ENCODE peak calls at places on chromosomes 13 and 19, in nine cellular contexts. R is effector memory CD4-positive, alpha-beta T cell; G is tibial artery; I is pancreas; J is MM.1S; B is endothelial cell of umbilical vein; P is heart left ventricle; D is Peyer's patch; H is GM23338. Z is an unnamed sample.
A peak's percentile ranks its signal among the peaks of the same experiment; 100 is the strongest.

GRCh38 chr19:28793391-28794168 is 419.4 kb downstream of the UQCRFS1 start:
- DNase-seq in G (no peak), J (no peak), H (peak; percentile 68), R (no peak), P (peak; percentile 26), I (no peak), B (no peak), D (no peak), Z (no peak)

GRCh38 chr13:112994781-112995355 is 25.9 kb downstream of the MCF2L start:
- DNase-seq in J (no peak), G (no peak), R (no peak), I (no peak), P (no peak), H (no peak), B (no peak), D (no peak), Z (no peak)

GRCh38 chr19:48618916-48619691 is at the start of the genes RPL18 and SPHK2:
- DNase-seq in J (peak; percentile 99), I (peak; percentile 98), D (peak; percentile 99), H (peak; percentile 98), G (peak; percentile 98), R (peak; percentile 90), P (peak; percentile 99), B (peak; percentile 100), Z (peak; percentile 99)

GRCh38 chr19:9700229-9700981 is 25.5 kb upstream of the ZNF562 start:
- DNase-seq in G (no peak), B (no peak), I (no peak), P (no peak), D (no peak), H (no peak), J (no peak), R (no peak), Z (no peak)

GRCh38 chr19:6091771-6092291 is 18.5 kb downstream of the RFX2 start:
- DNase-seq in G (no peak), D (no peak), H (no peak), R (no peak), I (no peak), J (no peak), P (no peak), B (no peak), Z (no peak)

GRCh38 chr19:1748115-1748702 is 5.1 kb upstream of the ONECUT3 start:
- DNase-seq in G (no peak), H (peak; percentile 74), B (no peak), J (no peak), D (peak; percentile 68), R (no peak), P (no peak), I (no peak), Z (no peak)

GRCh38 chr19:12783849-12784393 is 7.4 kb upstream of the JUNB start:
- DNase-seq in B (no peak), H (no peak), J (no peak), D (peak; percentile 75), R (no peak), G (no peak), I (no peak), P (peak; percentile 87), Z (peak; percentile 37)

GRCh38 chr13:52804202-52804641 is 44.2 kb downstream of the PCDH8 start:
- DNase-seq in I (no peak), H (no peak), G (no peak), P (no peak), R (no peak), D (no peak), B (no peak), J (no peak), Z (peak; percentile 74)

GRCh38 chr13:97189943-97190342 is 32.2 kb upstream of the MBNL2 start:
- DNase-seq in P (no peak), D (no peak), H (no peak), G (no peak), R (no peak), I (no peak), B (no peak), J (no peak), Z (no peak)

GRCh38 chr19:43624933-43625332 is 5.5 kb upstream of the ZNF428 start:
- DNase-seq in J (peak; percentile 78), D (peak; percentile 91), B (no peak), R (peak; percentile 73), H (peak; percentile 97), P (no peak), I (peak; percentile 35), G (peak; percentile 26), Z (no peak)

GRCh38 chr19:14159059-14159458 is 22.7 kb upstream of the ASF1B start:
- DNase-seq in J (no peak), R (no peak), I (no peak), D (no peak), B (no peak), P (no peak), H (no peak), G (no peak), Z (no peak)

GRCh38 chr19:50695251-50696064 is 24.1 kb downstream of the SHANK1 start:
- DNase-seq in D (no peak), H (peak; percentile 69), J (no peak), B (no peak), R (no peak), G (no peak), I (no peak), P (no peak), Z (no peak)

GRCh38 chr13:50617134-50617721 is 226.3 kb downstream of the DLEU7 start:
- DNase-seq in P (no peak), G (no peak), R (no peak), J (no peak), B (peak; percentile 92), H (no peak), I (no peak), D (no peak), Z (no peak)

GRCh38 chr13:44382635-44383145 is 9.1 kb downstream of the SERP2 start:
- DNase-seq in I (no peak), J (no peak), R (no peak), G (no peak), B (no peak), P (peak; percentile 54), H (no peak), D (no peak), Z (no peak)

GRCh38 chr13:41465215-41465907 is 8.0 kb downstream of the RGCC start:
- DNase-seq in I (no peak), G (peak; percentile 64), B (peak; percentile 96), R (peak; percentile 88), J (peak; percentile 10), H (no peak), P (peak; percentile 72), D (peak; percentile 95), Z (no peak)

GRCh38 chr19:46753420-46754155 is 7.3 kb upstream of the STRN4 start:
- DNase-seq in I (peak; percentile 66), R (peak; percentile 50), J (peak; percentile 79), G (peak; percentile 46), P (no peak), H (peak; percentile 87), D (peak; percentile 82), B (peak; percentile 41), Z (peak; percentile 47)

GRCh38 chr13:38979891-38980627 is 10.6 kb downstream of the STOML3 start:
- DNase-seq in I (no peak), B (no peak), G (no peak), P (peak; percentile 59), R (no peak), D (no peak), J (no peak), H (peak; percentile 9), Z (peak; percentile 80)

GRCh38 chr13:82002693-82003092 is 1661.8 kb upstream of the SPRY2 start:
- DNase-seq in I (no peak), D (no peak), R (no peak), H (no peak), G (no peak), J (no peak), B (peak; percentile 43), P (no peak), Z (no peak)

GRCh38 chr13:74406439-74406838 is 272.2 kb upstream of the KLF12 start:
- DNase-seq in D (no peak), G (no peak), R (no peak), I (no peak), J (no peak), B (no peak), H (no peak), P (no peak), Z (no peak)

GRCh38 chr13:45623516-45624090 is 8.1 kb upstream of the ERICH6B start:
- DNase-seq in J (no peak), P (no peak), I (no peak), G (no peak), B (peak; percentile 31), R (no peak), H (peak; percentile 48), D (no peak), Z (peak; percentile 32)

GRCh38 chr13:45630791-45631190 is 15.3 kb upstream of the ERICH6B start:
- DNase-seq in H (no peak), I (no peak), G (no peak), P (no peak), B (no peak), J (no peak), R (no peak), D (no peak), Z (no peak)

GRCh38 chr13:45628094-45628493 is 12.6 kb upstream of the ERICH6B start:
- DNase-seq in R (no peak), P (no peak), H (no peak), J (no peak), G (no peak), B (no peak), D (no peak), I (no peak), Z (no peak)

GRCh38 chr13:45627656-45628055 is 12.1 kb upstream of the ERICH6B start:
- DNase-seq in H (no peak), G (no peak), B (no peak), D (no peak), P (no peak), I (no peak), J (no peak), R (no peak), Z (no peak)

GRCh38 chr13:45626731-45627374 is 11.3 kb upstream of the ERICH6B start:
- DNase-seq in H (no peak), R (no peak), D (no peak), J (no peak), I (no peak), P (no peak), G (no peak), B (peak; percentile 14), Z (no peak)
- H3K27me3 ChIP-seq in H (no peaks in the 10 kb centered on the region), R (peaks cover 6% of the 10 kb centered on the region), D (no peaks in the 10 kb centered on the region), J (no peaks in the 10 kb centered on the region), I (no peaks in the 10 kb centered on the region), P (peaks cover 15% of the 10 kb centered on the region), G (peaks cover 8% of the 10 kb centered on the region), B (peaks cover 13% of the 10 kb centered on the region), Z (no peaks in the 10 kb centered on the region)

GRCh38 chr19:55253842-55254624 is 4.8 kb downstream of the PPP6R1 start:
- DNase-seq in D (peak; percentile 90), I (no peak), H (peak; percentile 28), G (no peak), B (peak; percentile 25), R (peak; percentile 63), P (no peak), J (peak; percentile 87), Z (no peak)
- H3K4me1 ChIP-seq in D (peaks cover 60% of the 10 kb centered on the region), I (peaks cover 23% of the 10 kb centered on the region), H (peaks cover 19% of the 10 kb centered on the region), G (peaks cover 56% of the 10 kb centered on the region), B (peaks cover 59% of the 10 kb centered on the region), R (peaks cover 71% of the 10 kb centered on the region), P (peaks cover 71% of the 10 kb centered on the region), J (peaks cover 14% of the 10 kb centered on the region), Z (peaks cover 5% of the 10 kb centered on the region)

GRCh38 chr13:94901070-94901469 is 188.7 kb upstream of the SOX21 start:
- DNase-seq in B (no peak), G (no peak), P (no peak), J (no peak), R (no peak), H (no peak), I (no peak), D (no peak), Z (no peak)
- H3K4me3 ChIP-seq in B (no peak overlapping the region), G (no peak overlapping the region), P (no peak overlapping the region), J (no peak overlapping the region), R (no peak overlapping the region), H (no peak overlapping the region), I (no peak overlapping the region), D (no peak overlapping the region), Z (no peak overlapping the region)

GRCh38 chr19:8126511-8126910 is 22.9 kb downstream of the FBN3 start:
- DNase-seq in I (no peak), G (no peak), P (no peak), J (no peak), H (no peak), D (no peak), B (no peak), R (no peak), Z (no peak)
- H3K27me3 ChIP-seq in I (no peaks in the 10 kb centered on the region), G (peaks cover 9% of the 10 kb centered on the region), P (no peaks in the 10 kb centered on the region), J (peaks cover 83% of the 10 kb centered on the region), H (no peaks in the 10 kb centered on the region), D (no peaks in the 10 kb centered on the region), B (no peaks in the 10 kb centered on the region), R (no peaks in the 10 kb centered on the region), Z (no peaks in the 10 kb centered on the region)

Z was measured in SJCRH30.